ENCODE peak calls at places on chromosomes 2 and 18, in nine cellular contexts. S is NCI-H1092, P is posterior cingulate gyrus, C is breast epithelium, D is amygdala, T is GM19239, L is T-helper 1 cell, Q is NCI-H748 treated with DMSO at 0.1 percent for 48 hours, X is GM10248. W is an unnamed sample.

GRCh38 chr2:98691307-98691706 is 39.6 kb downstream of the MGAT4A start:
- DNase-seq in S (no peak), P (no peak), Q (no peak), T (no peak), X (no peak), L (no peak), C (no peak), D (no peak), W (no peak)

GRCh38 chr2:26562811-26563645 is 78.1 kb downstream of the CIB4 start:
- DNase-seq in Q (no peak), D (peak; percentile 14), T (no peak), X (no peak), L (no peak), C (peak; percentile 87), P (peak; percentile 31), S (peak; percentile 34), W (no peak)

GRCh38 chr18:9787716-9788115 is 79.6 kb downstream of the RAB31 start:
- DNase-seq in X (no peak), T (no peak), C (no peak), S (no peak), L (no peak), D (no peak), Q (no peak), P (no peak), W (no peak)

GRCh38 chr18:5137261-5137660 is 59.8 kb downstream of the AKAIN1 start:
- DNase-seq in P (no peak), X (no peak), C (no peak), Q (no peak), L (no peak), D (no peak), T (no peak), S (no peak), W (no peak)

GRCh38 chr18:63309422-63309821 is 10.1 kb downstream of the BCL2 start:
- DNase-seq in L (peak; percentile 21), C (no peak), S (no peak), T (no peak), X (no peak), D (no peak), Q (no peak), P (no peak), W (peak; percentile 31)

GRCh38 chr2:200498316-200498715 is 11.6 kb downstream of the KCTD18 start:
- DNase-seq in D (no peak), S (no peak), T (no peak), P (no peak), X (no peak), Q (no peak), C (no peak), L (no peak), W (no peak)

GRCh38 chr18:2920027-2920426 is 73.2 kb downstream of the EMILIN2 start:
- DNase-seq in S (no peak), Q (no peak), L (no peak), P (no peak), D (no peak), T (no peak), X (no peak), C (no peak), W (no peak)

GRCh38 chr2:7649461-7650228 is 732.4 kb downstream of the RNF144A start:
- DNase-seq in P (no peak), C (no peak), X (no peak), D (no peak), Q (no peak), S (no peak), T (no peak), L (no peak), W (no peak)

GRCh38 chr2:217338306-217338916 is 478.5 kb upstream of the TNP1 start:
- DNase-seq in X (no peak), T (no peak), C (no peak), Q (no peak), S (no peak), P (no peak), L (no peak), D (no peak), W (no peak)

GRCh38 chr2:141878016-141878415 is 252.8 kb downstream of the LRP1B start:
- DNase-seq in P (peak; percentile 47), S (no peak), L (no peak), T (no peak), D (peak; percentile 1), X (no peak), C (no peak), Q (no peak), W (no peak)

GRCh38 chr2:177748360-177748759 is 324.2 kb downstream of the PDE11A start:
- DNase-seq in L (no peak), C (no peak), P (no peak), S (no peak), X (no peak), D (no peak), T (no peak), Q (no peak), W (no peak)

GRCh38 chr2:69154031-69154430 is 141.1 kb downstream of the ANTXR1 start:
- DNase-seq in T (no peak), Q (no peak), L (no peak), X (no peak), C (no peak), S (no peak), P (no peak), D (no peak), W (no peak)

GRCh38 chr2:30394096-30394495 is 53.0 kb upstream of the LCLAT1 start:
- DNase-seq in D (no peak), P (no peak), X (no peak), Q (no peak), C (no peak), S (peak; percentile 2), L (no peak), T (no peak), W (no peak)

GRCh38 chr2:53131416-53131815 is 636.2 kb upstream of the CHAC2 start:
- DNase-seq in S (no peak), L (no peak), P (no peak), C (no peak), D (no peak), Q (no peak), X (no peak), T (no peak), W (no peak)

GRCh38 chr2:236052206-236052605 is 116.0 kb downstream of the GBX2 start:
- DNase-seq in C (no peak), D (no peak), P (no peak), Q (no peak), L (no peak), S (no peak), X (no peak), T (no peak), W (no peak)

GRCh38 chr2:205796914-205797313 is 114.6 kb downstream of the NRP2 start:
- DNase-seq in X (no peak), S (no peak), P (no peak), L (no peak), T (no peak), D (no peak), Q (no peak), C (no peak), W (no peak)

GRCh38 chr2:20674974-20675679 is 8.2 kb downstream of the GDF7 start:
- DNase-seq in S (no peak), L (no peak), T (no peak), D (no peak), X (no peak), Q (no peak), C (no peak), P (no peak), W (no peak)

GRCh38 chr2:85748948-85749875 is 4.6 kb upstream of the ATOH8 start:
- DNase-seq in T (no peak), L (no peak), C (no peak), S (no peak), P (no peak), X (no peak), D (no peak), Q (no peak), W (no peak)

GRCh38 chr2:57936216-57936615 is 110.4 kb upstream of the VRK2 start:
- DNase-seq in L (no peak), C (no peak), X (no peak), S (no peak), P (no peak), Q (no peak), T (no peak), D (no peak), W (no peak)

GRCh38 chr2:199464614-199465352 is 7.0 kb upstream of the SATB2 start:
- DNase-seq in L (no peak), T (no peak), S (no peak), C (no peak), X (no peak), Q (no peak), D (no peak), P (no peak), W (no peak)

GRCh38 chr2:113407446-113408099 is 29.9 kb upstream of the ZNG1B start:
- DNase-seq in S (no peak), T (no peak), D (no peak), P (no peak), Q (no peak), X (no peak), C (no peak), L (no peak), W (no peak)

GRCh38 chr18:13486686-13487085 is 239.7 kb downstream of the FAM210A start:
- DNase-seq in L (no peak), Q (no peak), X (no peak), S (no peak), D (no peak), T (no peak), C (no peak), P (no peak), W (no peak)

GRCh38 chr2:130827502-130828251 is 9.0 kb upstream of the ARHGEF4 start:
- DNase-seq in T (no peak), Q (no peak), S (no peak), P (no peak), C (no peak), L (no peak), X (no peak), D (no peak), W (no peak)

GRCh38 chr2:233129351-233129978 is 69.3 kb downstream of the INPP5D start:
- DNase-seq in X (no peak), P (no peak), C (no peak), Q (peak; percentile 5), T (no peak), S (no peak), D (no peak), L (no peak), W (no peak)